ENCODE peak calls at places on chromosomes 2 and 18, in five cellular contexts. S is PC-9, F is ovary, I is A549, L is BE2C. E is an unnamed sample. For H3K9me3, the result is how much of the 10 kb centered on the place peaks cover.

GRCh38 chr2:171862501-171862900 is 31.5 kb downstream of the SLC25A12 start:
- DNase-seq in I (no peak), S (no peak), F (no peak), L (no peak), E (no peak)

GRCh38 chr2:143890799-143891198 is 629.1 kb downstream of the ZEB2 start:
- DNase-seq in F (no peak), L (no peak), S (no peak), I (no peak), E (no peak)

GRCh38 chr18:715626-716025 is 3.2 kb upstream of the ENOSF1 start:
- DNase-seq in S (no peak), L (no peak), F (no peak), I (no peak), E (no peak)

GRCh38 chr2:204705243-204705971 is 160.1 kb downstream of the PARD3B start:
- DNase-seq in F (no peak), I (no peak), L (no peak), S (no peak), E (peak)

GRCh38 chr2:54558188-54558975 is 102.3 kb downstream of the SPTBN1 start:
- DNase-seq in L (peak), S (peak), I (peak), F (peak), E (peak)

GRCh38 chr2:190583507-190584337 is 49.2 kb upstream of the NEMP2 start:
- DNase-seq in I (no peak), S (no peak), L (peak), F (no peak), E (no peak)

GRCh38 chr2:195532628-195533271 is 124.3 kb upstream of the SLC39A10 start:
- DNase-seq in L (no peak), I (no peak), S (no peak), F (no peak), E (no peak)

GRCh38 chr2:224268441-224268840 is 133.5 kb downstream of the FAM124B start:
- DNase-seq in F (no peak), S (peak), L (no peak), I (peak), E (peak)

GRCh38 chr18:26547302-26548143 is 830 bp downstream of the KCTD1 start:
- DNase-seq in S (no peak), F (peak), L (peak), I (peak), E (peak)

GRCh38 chr18:79903787-79904356 is 47.6 kb downstream of the SLC66A2 start:
- DNase-seq in I (no peak), L (no peak), S (no peak), F (no peak), E (no peak)
- H3K9me3 ChIP-seq in I (under half), L (under half), S (under half), F (under half), E (under half)

DNA sequence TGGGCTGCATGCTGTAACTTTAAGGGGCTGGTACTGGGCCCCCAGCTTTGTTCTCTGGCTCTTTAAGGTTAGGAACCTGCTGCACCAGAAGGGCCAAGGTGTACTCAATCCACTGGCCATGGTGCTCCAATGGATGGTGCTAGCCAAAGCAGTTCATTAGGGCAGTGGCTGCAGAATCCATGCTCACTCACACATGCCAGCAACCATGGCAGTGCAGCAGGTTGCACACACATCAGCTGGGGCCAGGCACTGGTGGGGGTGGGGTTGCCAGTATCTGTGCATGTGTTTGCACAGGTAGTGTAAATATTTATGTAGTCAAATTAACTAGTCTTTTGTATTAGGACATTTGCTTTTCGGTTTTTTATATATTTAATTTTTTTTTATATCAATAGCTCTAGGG is 228.3 kb upstream of the EPC2 start:
- DNase-seq in L (no peak), S (no peak), F (no peak), I (no peak), E (no peak)
- H3K9me3 ChIP-seq in L (under half), S (under half), F (under half), I (under half), E (under half)

GRCh38 chr2:240527153-240527750 is 30.5 kb downstream of the ANKMY1 start:
- DNase-seq in I (no peak), L (no peak), F (no peak), S (no peak), E (no peak)

GRCh38 chr2:240530181-240530580 is 27.6 kb downstream of the ANKMY1 start:
- DNase-seq in F (no peak), S (no peak), L (no peak), I (no peak), E (no peak)

GRCh38 chr2:240529344-240529999 is 28.3 kb downstream of the ANKMY1 start:
- DNase-seq in L (no peak), I (no peak), F (no peak), S (no peak), E (no peak)

GRCh38 chr2:240526521-240526920 is 31.3 kb downstream of the ANKMY1 start:
- DNase-seq in S (no peak), F (no peak), I (no peak), L (no peak), E (no peak)

DNA sequence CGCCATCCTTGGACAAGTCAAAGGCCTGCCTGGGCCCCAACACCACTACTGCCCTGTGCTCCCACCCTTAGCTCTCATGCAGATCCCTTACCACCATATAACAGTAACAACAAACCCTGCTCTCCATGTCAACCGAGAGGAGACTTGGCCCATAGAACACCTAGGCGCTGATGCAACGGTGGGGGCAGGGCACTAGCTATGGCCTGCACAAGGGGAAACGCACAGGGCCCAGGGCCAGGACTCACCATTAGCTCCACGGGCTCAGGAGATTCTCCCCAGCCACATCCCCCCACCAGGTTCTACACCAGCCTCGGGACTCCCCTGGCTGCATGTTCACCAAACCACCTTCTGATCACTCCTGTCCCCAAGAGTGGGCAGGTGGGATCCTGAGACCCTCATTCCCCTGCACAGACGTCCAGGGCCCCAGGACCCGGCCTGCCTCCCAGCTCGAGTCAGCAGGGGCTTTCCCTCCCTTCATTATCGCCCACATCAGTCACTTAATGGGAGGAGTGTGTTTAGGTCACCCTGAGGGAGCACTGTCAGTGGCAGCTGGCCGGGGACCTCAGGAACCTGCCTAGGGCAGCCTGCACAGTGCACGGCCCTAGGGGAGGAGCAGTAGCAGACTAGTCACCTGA is 29.3 kb downstream of the ANKMY1 start:
- DNase-seq in I (no peak), L (no peak), F (no peak), S (no peak), E (no peak)
- H3K9me3 ChIP-seq in I (half or more), L (under half), F (under half), S (under half), E (under half)

GRCh38 chr2:71409611-71410010 is 43.8 kb upstream of the DYSF start:
- DNase-seq in L (no peak), I (no peak), S (no peak), F (no peak), E (no peak)
- H3K9me3 ChIP-seq in L (under half), I (under half), S (under half), F (under half), E (under half)

DNA sequence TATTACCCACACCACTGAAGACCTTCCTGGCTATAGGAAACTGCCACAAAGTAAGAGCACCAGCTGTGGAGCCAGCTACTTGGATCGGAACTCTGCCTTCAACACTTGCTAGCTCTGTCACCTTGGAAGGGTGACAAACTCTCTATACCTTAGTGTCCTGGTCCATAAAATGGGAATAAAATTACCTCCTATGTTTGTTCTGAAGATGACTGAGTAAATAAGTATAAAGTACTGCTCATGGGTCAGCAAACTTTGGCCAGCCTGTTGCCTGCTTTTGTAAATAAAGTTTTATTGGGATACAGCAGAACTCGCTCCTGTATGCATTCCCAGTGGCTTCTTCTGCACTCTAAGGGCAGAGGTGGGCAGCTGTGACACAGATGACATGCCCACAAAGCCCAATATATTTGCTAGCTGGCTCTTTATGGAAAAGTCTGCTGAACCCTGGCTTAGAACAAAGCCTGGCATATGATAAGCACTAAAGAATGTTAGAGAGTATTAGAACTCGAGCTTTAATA is 451.3 kb downstream of the TMEM182 start:
- DNase-seq in I (no peak), L (no peak), S (no peak), F (no peak), E (no peak)
- H3K9me3 ChIP-seq in I (under half), L (under half), S (under half), F (under half), E (under half)

DNA sequence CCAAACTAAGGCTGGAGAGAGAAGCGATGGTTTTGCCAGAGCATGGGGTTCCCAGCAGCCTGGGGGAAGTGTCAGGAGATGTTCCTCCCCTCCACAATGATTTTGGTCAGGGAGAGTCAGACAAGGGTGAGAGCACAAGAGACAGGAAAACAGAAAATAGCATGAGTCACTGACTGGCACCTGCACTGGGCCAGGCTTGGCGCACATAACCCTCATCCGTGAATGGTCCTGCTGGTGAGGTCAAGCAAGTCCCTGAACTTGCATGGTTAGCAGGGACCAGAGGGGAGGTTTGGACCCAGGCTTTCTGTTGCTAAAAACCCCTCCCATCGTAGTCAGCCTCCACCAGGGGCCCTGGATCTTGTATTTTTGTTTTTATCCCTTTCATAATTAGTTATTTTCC is 174.5 kb upstream of the MYT1L start:
- DNase-seq in I (no peak), S (no peak), L (no peak), F (no peak), E (no peak)
- H3K9me3 ChIP-seq in I (under half), S (under half), L (under half), F (under half), E (under half)

GRCh38 chr2:119792907-119793312 is 33.2 kb downstream of the PTPN4 start:
- DNase-seq in F (no peak), S (no peak), L (no peak), I (no peak), E (no peak)
- H3K9me3 ChIP-seq in F (under half), S (under half), L (under half), I (under half), E (under half)